ENCODE peak calls at places on chromosomes 6 and 20, in six cellular contexts. One of them, this sample, is unnamed.

GRCh38 chr6:146980900-146981329 is 223.3 kb upstream of the STXBP5 start:
- DNase-seq in posterior vena cava: no peak
- DNase-seq in neural crest cell: no peak
- DNase-seq in aorta: no peak
- DNase-seq in germinal center: no peak
- DNase-seq in endodermal cell: no peak
- DNase-seq in this sample: no peak

GRCh38 chr6:108464506-108465084 is 96.1 kb upstream of the FOXO3 start:
- DNase-seq in germinal center: no peak
- DNase-seq in aorta: no peak
- DNase-seq in posterior vena cava: no peak
- DNase-seq in endodermal cell: no peak
- DNase-seq in neural crest cell: no peak
- DNase-seq in this sample: no peak

GRCh38 chr20:33993800-33994623 is at the start of gene RALY:
- DNase-seq in posterior vena cava: peak; percentile 95
- DNase-seq in aorta: peak; percentile 96
- DNase-seq in neural crest cell: peak; percentile 84
- DNase-seq in endodermal cell: peak; percentile 91
- DNase-seq in germinal center: peak; percentile 86
- DNase-seq in this sample: no peak

GRCh38 chr6:145836170-145836569 is 21.6 kb upstream of the FBXO30 start:
- DNase-seq in neural crest cell: no peak
- DNase-seq in endodermal cell: no peak
- DNase-seq in posterior vena cava: no peak
- DNase-seq in aorta: no peak
- DNase-seq in germinal center: no peak
- DNase-seq in this sample: peak; percentile 52

GRCh38 chr6:72217626-72218025 is 331.3 kb downstream of the RIMS1 start:
- DNase-seq in posterior vena cava: no peak
- DNase-seq in neural crest cell: no peak
- DNase-seq in endodermal cell: no peak
- DNase-seq in germinal center: no peak
- DNase-seq in aorta: no peak
- DNase-seq in this sample: no peak

GRCh38 chr20:24651171-24651972 is 181.9 kb downstream of the SYNDIG1 start:
- DNase-seq in endodermal cell: no peak
- DNase-seq in neural crest cell: no peak
- DNase-seq in germinal center: no peak
- DNase-seq in posterior vena cava: peak; percentile 71
- DNase-seq in aorta: no peak
- DNase-seq in this sample: peak; percentile 96

GRCh38 chr6:116397960-116398359 is 27.2 kb downstream of the DSE start:
- DNase-seq in endodermal cell: no peak
- DNase-seq in germinal center: no peak
- DNase-seq in neural crest cell: no peak
- DNase-seq in posterior vena cava: no peak
- DNase-seq in aorta: no peak
- DNase-seq in this sample: no peak

GRCh38 chr6:168145747-168146596 is 67.0 kb upstream of the FRMD1 start:
- DNase-seq in endodermal cell: peak; percentile 42
- DNase-seq in neural crest cell: no peak
- DNase-seq in aorta: peak; percentile 41
- DNase-seq in germinal center: no peak
- DNase-seq in posterior vena cava: no peak
- DNase-seq in this sample: no peak

GRCh38 chr6:88626460-88626859 is 337.0 kb downstream of the RNGTT start:
- DNase-seq in endodermal cell: no peak
- DNase-seq in germinal center: no peak
- DNase-seq in posterior vena cava: no peak
- DNase-seq in aorta: no peak
- DNase-seq in neural crest cell: no peak
- DNase-seq in this sample: no peak

GRCh38 chr6:136085370-136086115 is 164.6 kb downstream of the MTFR2 start:
- DNase-seq in neural crest cell: no peak
- DNase-seq in endodermal cell: no peak
- DNase-seq in germinal center: no peak
- DNase-seq in aorta: no peak
- DNase-seq in posterior vena cava: no peak
- DNase-seq in this sample: no peak

GRCh38 chr6:62998022-62998421 is 213.2 kb upstream of the FKBP1C start:
- DNase-seq in posterior vena cava: no peak
- DNase-seq in endodermal cell: no peak
- DNase-seq in germinal center: no peak
- DNase-seq in neural crest cell: no peak
- DNase-seq in aorta: no peak
- DNase-seq in this sample: no peak

GRCh38 chr20:36454664-36455427 is 86.5 kb upstream of the MYL9 start:
- DNase-seq in aorta: peak; percentile 80
- DNase-seq in endodermal cell: peak; percentile 75
- DNase-seq in posterior vena cava: no peak
- DNase-seq in germinal center: no peak
- DNase-seq in neural crest cell: no peak
- DNase-seq in this sample: no peak

GRCh38 chr6:106147476-106147875 is 61.3 kb downstream of the PRDM1 start:
- DNase-seq in posterior vena cava: no peak
- DNase-seq in endodermal cell: no peak
- DNase-seq in aorta: no peak
- DNase-seq in neural crest cell: no peak
- DNase-seq in germinal center: no peak
- DNase-seq in this sample: no peak

GRCh38 chr20:24275946-24276705 is 193.3 kb upstream of the SYNDIG1 start:
- DNase-seq in posterior vena cava: no peak
- DNase-seq in aorta: no peak
- DNase-seq in neural crest cell: no peak
- DNase-seq in endodermal cell: no peak
- DNase-seq in germinal center: no peak
- DNase-seq in this sample: no peak

GRCh38 chr6:8243462-8243861 is 141.1 kb upstream of the EEF1E1 start:
- DNase-seq in aorta: no peak
- DNase-seq in germinal center: no peak
- DNase-seq in neural crest cell: no peak
- DNase-seq in endodermal cell: no peak
- DNase-seq in posterior vena cava: no peak
- DNase-seq in this sample: peak; percentile 50

GRCh38 chr6:101391772-101392560 is 1.5 kb upstream of the GRIK2 start:
- DNase-seq in germinal center: no peak
- DNase-seq in aorta: no peak
- DNase-seq in endodermal cell: peak; percentile 74
- DNase-seq in posterior vena cava: no peak
- DNase-seq in neural crest cell: no peak
- DNase-seq in this sample: no peak

GRCh38 chr20:2750343-2751251 is 49.8 kb downstream of the CPXM1 start:
- DNase-seq in endodermal cell: peak; percentile 83
- DNase-seq in aorta: peak; percentile 82
- DNase-seq in posterior vena cava: peak; percentile 91
- DNase-seq in neural crest cell: no peak
- DNase-seq in germinal center: no peak
- DNase-seq in this sample: no peak

GRCh38 chr20:33032555-33032954 is 1.1 kb downstream of the BPIFB6 start:
- DNase-seq in endodermal cell: no peak
- DNase-seq in aorta: no peak
- DNase-seq in germinal center: no peak
- DNase-seq in posterior vena cava: no peak
- DNase-seq in neural crest cell: no peak
- DNase-seq in this sample: no peak